ENCODE peak calls at places on chromosome 1, in four cellular contexts. C is PC-3, D is SK-N-SH, X is MM.1S. K is an unnamed sample. For H3F3A and H3K9me2, the result is how much of the 10 kb centered on the place peaks cover.

GRCh38 chr1:151970641-151971040 is 23.0 kb downstream of the S100A10 start:
- DNase-seq in C (peak), D (no peak), X (no peak), K (no peak)

GRCh38 chr1:222769181-222769580 is 32.2 kb downstream of the FAM177B start:
- DNase-seq in C (no peak), D (no peak), X (no peak), K (peak)

GRCh38 chr1:111553199-111553598 is 49.8 kb upstream of the ADORA3 start:
- DNase-seq in C (peak), D (no peak), X (no peak), K (no peak)

GRCh38 chr1:197083474-197083873 is 16.4 kb upstream of the F13B start:
- DNase-seq in C (no peak), D (no peak), X (no peak), K (no peak)

GRCh38 chr1:211332839-211333238 is 6.2 kb downstream of the TRAF5 start:
- DNase-seq in C (no peak), D (no peak), X (no peak), K (no peak)

GRCh38 chr1:186188736-186189135 is 186.3 kb downstream of the TPR start:
- DNase-seq in C (peak), D (no peak), X (no peak), K (no peak)

GRCh38 chr1:9250586-9251381 is 16.2 kb downstream of the H6PD start:
- DNase-seq in C (no peak), D (no peak), X (no peak), K (peak)

GRCh38 chr1:169460193-169460833 is 25.4 kb downstream of the SLC19A2 start:
- DNase-seq in C (no peak), D (peak), X (no peak), K (peak)

GRCh38 chr1:151043163-151043562 is 4.4 kb upstream of the C1orf56 start:
- DNase-seq in C (no peak), D (no peak), X (no peak), K (no peak)

GRCh38 chr1:961132-961652 is 808 bp downstream of the KLHL17 start:
- DNase-seq in C (no peak), D (peak), X (no peak), K (no peak)

GRCh38 chr1:178096421-178096820 is 2.5 kb downstream of the RASAL2 start:
- DNase-seq in C (no peak), D (no peak), X (no peak), K (no peak)

GRCh38 chr1:154501423-154502065 is 475 bp upstream of the TDRD10 start:
- DNase-seq in C (no peak), D (peak), X (no peak), K (peak)

GRCh38 chr1:87224209-87224608 is 104.5 kb upstream of the LMO4 start:
- DNase-seq in C (peak), D (no peak), X (no peak), K (no peak)

GRCh38 chr1:17187065-17187464 is 17.9 kb upstream of the PADI1 start:
- DNase-seq in C (no peak), D (no peak), X (no peak), K (no peak)

GRCh38 chr1:118960567-118961136 is 27.5 kb downstream of the TBX15 start:
- DNase-seq in C (peak), D (no peak), X (no peak), K (peak)

GRCh38 chr1:185325413-185325812 is 8.4 kb upstream of the IVNS1ABP start:
- DNase-seq in C (no peak), D (peak), X (no peak), K (no peak)

GRCh38 chr1:53765656-53766055 is 26.7 kb upstream of the GLIS1 start:
- DNase-seq in C (no peak), D (no peak), X (peak), K (no peak)

GRCh38 chr1:237229333-237229732 is 187.3 kb downstream of the RYR2 start:
- DNase-seq in C (no peak), D (no peak), X (no peak), K (no peak)

GRCh38 chr1:79811173-79811572 is 804.6 kb upstream of the ADGRL4 start:
- DNase-seq in C (peak), D (no peak), X (no peak), K (no peak)

GRCh38 chr1:2151906-2152305 is 42.7 kb downstream of the FAAP20 start:
- DNase-seq in C (no peak), D (no peak), X (no peak), K (no peak)

GRCh38 chr1:78377356-78377928 is 113.3 kb upstream of the PTGFR start:
- DNase-seq in C (peak), D (no peak), X (no peak), K (no peak)

GRCh38 chr1:222387020-222387816 is 160.7 kb downstream of the HHIPL2 start:
- DNase-seq in C (peak), D (peak), X (no peak), K (peak)

GRCh38 chr1:226889616-226890330 is 19.4 kb downstream of the PSEN2 start:
- DNase-seq in C (no peak), D (no peak), X (no peak), K (no peak)

GRCh38 chr1:218874313-218874712 is 299.4 kb upstream of the LYPLAL1 start:
- DNase-seq in C (peak), D (no peak), X (peak), K (no peak)

GRCh38 chr1:77412794-77413530 is 131.1 kb downstream of the AK5 start:
- DNase-seq in C (no peak), D (no peak), X (no peak), K (peak)

GRCh38 chr1:6347641-6348487 is 45.7 kb downstream of the ACOT7 start:
- DNase-seq in C (peak), D (peak), X (peak), K (peak)

GRCh38 chr1:193318347-193318746 is 131.9 kb upstream of the B3GALT2 start:
- DNase-seq in C (no peak), D (no peak), X (no peak), K (no peak)

GRCh38 chr1:68051475-68051874 is 1.0 kb upstream of the DIRAS3 start:
- DNase-seq in C (no peak), D (peak), X (no peak), K (peak)

GRCh38 chr1:41662656-41663437 is 178.4 kb upstream of the EDN2 start:
- DNase-seq in C (peak), D (peak), X (no peak), K (peak)

GRCh38 chr1:153527023-153527724 is 8.6 kb downstream of the S100A6 start:
- DNase-seq in C (peak), D (no peak), X (no peak), K (no peak)

GRCh38 chr1:157580179-157580827 is 17.6 kb downstream of the FCRL4 start:
- DNase-seq in C (peak), D (peak), X (peak), K (peak)

GRCh38 chr1:82034812-82035211 is 234.1 kb downstream of the ADGRL2 start:
- DNase-seq in C (no peak), D (no peak), X (no peak), K (peak)

GRCh38 chr1:66575739-66576138 is 41.8 kb downstream of the SGIP1 start:
- DNase-seq in C (no peak), D (peak), X (no peak), K (no peak)

GRCh38 chr1:179815642-179816041 is 62.0 kb downstream of the TOR1AIP2 start:
- DNase-seq in C (no peak), D (no peak), X (no peak), K (no peak)

GRCh38 chr1:229129306-229130027 is 141.4 kb upstream of the RAB4A start:
- DNase-seq in C (no peak), D (no peak), X (no peak), K (no peak)

GRCh38 chr1:162040657-162041056 is 17.0 kb upstream of the OLFML2B start:
- DNase-seq in C (peak), D (no peak), X (peak), K (peak)

GRCh38 chr1:43879414-43879813 is 54.2 kb upstream of the ARTN start:
- DNase-seq in C (peak), D (no peak), X (no peak), K (no peak)

GRCh38 chr1:43970502-43970901 is 692 bp downstream of the DPH2 start:
- DNase-seq in C (no peak), D (no peak), X (no peak), K (no peak)

GRCh38 chr1:39275836-39276507 is 71.5 kb downstream of the MACF1 start:
- DNase-seq in C (no peak), D (no peak), X (no peak), K (no peak)

GRCh38 chr1:201760516-201760915 is 68.4 kb upstream of the IPO9 start:
- DNase-seq in C (no peak), D (no peak), X (no peak), K (peak)
- H3F3A ChIP-seq in C (under half), D (half or more), X (under half), K (under half)

DNA sequence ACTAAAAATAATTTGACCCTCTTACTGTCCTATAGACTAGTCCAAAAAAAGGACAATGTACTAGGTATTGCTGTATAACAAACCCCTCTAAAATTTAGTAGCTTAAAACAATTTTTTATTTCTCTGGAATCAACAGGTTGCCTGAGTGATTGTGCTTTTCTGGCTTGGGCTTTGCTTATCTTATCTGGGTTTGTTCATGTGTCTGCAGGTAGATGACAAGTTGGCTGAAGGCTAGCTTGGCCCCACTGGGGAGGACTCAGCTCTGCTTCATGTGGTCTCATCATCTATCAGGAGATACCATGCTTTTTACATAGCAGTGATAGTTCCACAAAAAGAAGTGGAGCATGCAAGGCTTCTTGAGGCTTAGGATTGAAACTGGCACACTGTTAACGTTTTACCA is 114.2 kb downstream of the MAN1A2 start:
- DNase-seq in C (no peak), D (no peak), X (no peak), K (no peak)
- H3K9me2 ChIP-seq in C (under half), D (under half), X (under half), K (under half)

DNA sequence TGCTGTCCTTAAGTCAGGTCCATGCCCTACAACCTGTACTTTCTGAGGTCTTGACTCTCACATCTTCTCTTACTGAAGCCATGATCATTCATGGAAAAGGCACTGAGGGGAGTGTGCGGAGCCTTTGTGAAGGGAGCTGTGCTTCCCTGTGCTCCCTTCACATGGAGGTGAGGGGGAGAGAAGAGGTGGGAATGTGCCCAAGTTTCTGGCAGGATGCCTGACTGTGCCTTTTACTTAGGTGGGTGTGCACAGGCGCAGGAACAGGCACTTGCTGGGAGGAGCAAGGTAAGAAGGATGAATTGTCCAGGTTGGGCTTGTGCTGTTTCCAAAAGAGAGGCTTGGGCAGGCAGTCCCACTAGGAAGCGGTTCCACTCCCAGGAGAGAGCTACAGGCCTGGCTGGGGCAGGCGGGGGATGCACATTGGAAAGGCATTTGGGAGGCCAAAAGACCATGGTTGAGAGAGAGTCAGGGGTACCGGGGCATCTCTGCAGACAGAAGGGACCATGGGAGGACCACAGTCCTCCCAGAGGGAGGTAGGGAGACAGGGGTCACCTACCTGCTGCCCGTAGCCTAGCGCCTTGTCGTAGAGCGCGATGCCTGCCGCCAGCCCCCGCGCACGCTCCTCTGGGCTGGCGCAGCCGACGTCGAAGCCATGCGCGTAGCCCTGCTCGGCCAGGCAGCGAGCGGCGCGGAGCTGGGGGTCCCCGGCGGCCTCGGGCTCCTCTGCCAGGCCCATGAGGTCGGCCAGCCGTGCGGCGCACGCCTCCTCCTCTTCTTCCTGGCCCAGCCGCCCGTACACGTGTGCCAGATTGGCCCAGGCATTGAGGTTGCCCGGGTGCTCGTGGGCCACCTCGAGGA is 853 bp downstream of the TTC22 start:
- DNase-seq in C (no peak), D (no peak), X (no peak), K (peak)
- H3F3A ChIP-seq in C (under half), D (under half), X (under half), K (under half)

DNA sequence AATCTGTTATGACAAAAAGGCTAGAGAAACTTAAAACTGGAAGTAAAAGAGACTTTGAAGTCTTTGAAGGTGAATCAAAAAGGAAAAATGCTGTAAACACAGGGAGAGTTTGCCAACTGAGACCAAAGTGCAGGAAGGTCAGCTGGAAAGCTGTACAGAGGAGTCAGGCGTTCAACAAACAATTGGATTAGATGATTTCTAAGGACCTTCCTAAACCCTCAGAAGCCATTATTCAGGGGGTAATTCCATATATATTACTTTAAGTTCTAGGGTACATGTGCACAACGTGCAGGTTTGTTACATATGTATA is 156.8 kb downstream of the ZBTB18 start:
- DNase-seq in C (peak), D (no peak), X (no peak), K (no peak)
- H3K9me2 ChIP-seq in C (under half), D (under half), X (under half), K (under half)

DNA sequence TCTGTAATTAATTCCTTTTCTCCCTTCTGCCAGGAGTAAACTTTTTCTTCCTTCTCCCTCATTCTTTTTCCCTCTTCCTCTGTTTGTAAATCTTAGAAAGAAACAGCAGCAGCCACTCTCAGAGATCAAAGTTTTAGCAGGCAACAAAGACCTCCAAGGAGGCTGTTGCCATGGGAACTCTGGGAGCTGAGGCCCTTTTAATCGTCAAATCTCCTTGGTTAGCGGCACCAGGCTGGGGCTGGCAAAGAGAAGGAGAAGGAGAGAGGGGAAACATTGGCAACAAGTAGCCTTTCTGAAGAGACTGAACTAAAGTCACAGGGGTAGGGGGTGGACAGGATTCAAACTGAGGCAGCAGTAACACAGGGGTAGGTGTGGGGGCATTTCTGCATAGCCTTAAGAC is 25.2 kb downstream of the ILDR2 start:
- DNase-seq in C (no peak), D (no peak), X (no peak), K (peak)
- H3F3A ChIP-seq in C (under half), D (under half), X (under half), K (under half)

GRCh38 chr1:37495875-37496274 is 18.7 kb downstream of the MEAF6 start:
- DNase-seq in C (peak), D (no peak), X (no peak), K (no peak)

GRCh38 chr1:37497832-37498231 is 16.7 kb downstream of the MEAF6 start:
- DNase-seq in C (peak), D (no peak), X (no peak), K (no peak)

GRCh38 chr1:37498872-37499617 is 15.5 kb downstream of the MEAF6 start:
- DNase-seq in C (peak), D (peak), X (no peak), K (no peak)

GRCh38 chr1:37487619-37487984 is 13.2 kb downstream of the ZC3H12A start:
- DNase-seq in C (no peak), D (no peak), X (no peak), K (no peak)

GRCh38 chr1:37493336-37494098 is 19.1 kb downstream of the ZC3H12A start:
- DNase-seq in C (no peak), D (no peak), X (no peak), K (no peak)
- H3K9me2 ChIP-seq in C (under half), D (under half), X (under half), K (under half)

DNA sequence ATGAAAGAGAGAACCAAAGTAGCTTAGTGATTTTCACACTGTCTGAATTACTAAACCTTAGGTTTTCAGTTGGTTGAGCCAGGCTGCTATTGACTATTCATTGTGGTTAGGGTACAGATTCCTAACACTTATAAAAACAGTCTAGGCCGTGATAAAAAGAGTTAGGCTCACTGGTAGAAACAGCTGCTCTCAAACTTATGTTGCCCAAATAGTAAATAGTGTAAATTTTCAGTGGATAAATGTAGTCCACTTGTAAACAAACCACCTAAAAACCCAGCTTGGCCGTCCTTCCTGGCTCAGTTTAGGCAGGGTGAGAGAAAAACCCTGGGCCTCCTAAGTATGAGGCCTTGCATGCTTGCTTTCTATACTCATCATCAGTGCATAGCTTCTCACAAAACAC is 34.9 kb downstream of the ARID1A start:
- DNase-seq in C (no peak), D (no peak), X (no peak), K (no peak)
- H3F3A ChIP-seq in C (under half), D (under half), X (half or more), K (under half)

DNA sequence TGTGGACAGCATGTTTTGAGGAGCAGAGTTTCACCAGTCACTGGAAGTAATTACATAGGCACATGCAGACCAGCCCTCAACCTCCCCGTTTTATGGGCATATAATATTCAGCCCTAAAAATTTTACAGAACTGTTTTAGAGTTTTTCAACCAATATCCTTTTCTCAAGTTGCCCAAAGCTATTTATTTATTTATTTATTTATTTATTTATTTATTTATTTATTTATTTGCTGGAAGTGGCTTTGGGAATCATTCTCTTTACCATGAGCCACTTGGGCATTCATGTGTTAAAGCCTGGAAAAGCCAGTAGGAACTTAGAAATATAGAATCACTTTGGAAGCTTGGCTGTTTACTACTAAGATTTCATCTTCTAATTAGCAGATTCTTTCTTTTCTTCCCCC is 219.9 kb downstream of the PAPPA2 start:
- DNase-seq in C (no peak), D (no peak), X (no peak), K (no peak)
- H3K9me2 ChIP-seq in C (under half), D (under half), X (under half), K (under half)